ENCODE peak calls at places on chromosome 1, in eight cellular contexts. H, J, B, S, P, Q, A and W are unnamed samples. For H3K79me2, the result is how much of the 10 kb centered on the place peaks cover.

GRCh38 chr1:17653728-17654351 is 101.3 kb upstream of the ACTL8 start:
- DNase-seq in Q (peak), P (no peak), B (peak), J (no peak), H (no peak), A (no peak), S (peak), W (peak)

GRCh38 chr1:182113879-182114626 is 52.5 kb upstream of the ZNF648 start:
- DNase-seq in A (peak), Q (no peak), B (no peak), S (no peak), J (no peak), P (no peak), H (peak), W (no peak)

GRCh38 chr1:176617881-176618280 is 154.9 kb downstream of the PAPPA2 start:
- DNase-seq in Q (no peak), B (no peak), J (no peak), H (no peak), A (peak), P (no peak), S (no peak), W (no peak)

GRCh38 chr1:88462481-88463261 is 221.4 kb upstream of the PKN2 start:
- DNase-seq in P (peak), Q (peak), H (no peak), B (peak), J (no peak), S (no peak), A (peak), W (peak)

GRCh38 chr1:64519921-64520320 is 50.0 kb downstream of the CACHD1 start:
- DNase-seq in H (no peak), S (no peak), B (no peak), J (no peak), P (no peak), Q (no peak), A (peak), W (no peak)

GRCh38 chr1:85452859-85453430 is 12.0 kb downstream of the DDAH1 start:
- DNase-seq in H (no peak), Q (no peak), P (no peak), J (no peak), B (no peak), A (no peak), S (no peak), W (no peak)

GRCh38 chr1:212816567-212817278 is 25.0 kb downstream of the TATDN3 start:
- DNase-seq in H (peak), S (no peak), A (no peak), J (no peak), P (no peak), B (no peak), Q (peak), W (peak)

GRCh38 chr1:207873055-207873890 is 37.7 kb downstream of the CD34 start:
- DNase-seq in J (no peak), H (no peak), P (no peak), B (no peak), A (no peak), Q (no peak), S (no peak), W (no peak)

GRCh38 chr1:236543065-236543669 is 19.4 kb downstream of the LGALS8 start:
- DNase-seq in A (no peak), P (no peak), H (no peak), Q (no peak), B (no peak), J (no peak), S (no peak), W (no peak)

GRCh38 chr1:27602510-27603319 is 1.2 kb downstream of the AHDC1 start:
- DNase-seq in A (no peak), B (no peak), P (peak), J (no peak), S (peak), H (no peak), Q (no peak), W (peak)

GRCh38 chr1:26690576-26691031 is 5.2 kb upstream of the ARID1A start:
- DNase-seq in B (no peak), P (no peak), H (no peak), S (no peak), A (no peak), Q (no peak), J (no peak), W (no peak)

GRCh38 chr1:23798662-23799142 is 1.9 kb downstream of the GALE start:
- DNase-seq in Q (no peak), J (no peak), B (no peak), S (peak), P (no peak), H (no peak), A (no peak), W (no peak)

GRCh38 chr1:237205400-237206064 is 163.5 kb downstream of the RYR2 start:
- DNase-seq in B (no peak), P (no peak), H (no peak), Q (peak), A (no peak), J (no peak), S (no peak), W (no peak)

GRCh38 chr1:32783851-32784250 is 33.3 kb downstream of the YARS1 start:
- DNase-seq in B (no peak), A (no peak), J (no peak), P (no peak), H (no peak), Q (no peak), S (no peak), W (no peak)

GRCh38 chr1:32791881-32792280 is 25.3 kb downstream of the YARS1 start:
- DNase-seq in H (no peak), A (peak), B (peak), S (no peak), Q (no peak), J (no peak), P (peak), W (peak)

GRCh38 chr1:32784817-32785216 is 32.3 kb downstream of the YARS1 start:
- DNase-seq in H (no peak), P (no peak), J (no peak), B (no peak), Q (no peak), S (no peak), A (no peak), W (no peak)

GRCh38 chr1:32782086-32782485 is 35.1 kb downstream of the YARS1 start:
- DNase-seq in H (no peak), S (no peak), B (no peak), J (no peak), Q (no peak), P (no peak), A (no peak), W (no peak)

GRCh38 chr1:32786856-32787255 is 30.3 kb downstream of the YARS1 start:
- DNase-seq in J (no peak), H (peak), A (no peak), P (no peak), S (no peak), B (no peak), Q (peak), W (peak)
- H3K79me2 ChIP-seq in J (under half), H (under half), A (under half), P (under half), S (under half), B (under half), Q (under half), W (under half)

GRCh38 chr1:210260087-210260486 is 27.5 kb downstream of the SERTAD4 start:
- DNase-seq in J (no peak), H (no peak), P (no peak), Q (no peak), B (no peak), A (no peak), S (no peak), W (no peak)

GRCh38 chr1:210254298-210254697 is 21.7 kb downstream of the SERTAD4 start:
- DNase-seq in H (no peak), A (no peak), Q (no peak), S (no peak), B (no peak), J (no peak), P (no peak), W (no peak)

GRCh38 chr1:210259496-210259895 is 26.9 kb downstream of the SERTAD4 start:
- DNase-seq in B (no peak), Q (peak), A (peak), J (no peak), S (no peak), H (no peak), P (no peak), W (no peak)

GRCh38 chr1:210262167-210262896 is 29.7 kb downstream of the SERTAD4 start:
- DNase-seq in B (no peak), J (no peak), S (no peak), H (peak), A (peak), Q (peak), P (peak), W (peak)

GRCh38 chr1:210257698-210258395 is 25.3 kb downstream of the SERTAD4 start:
- DNase-seq in J (no peak), Q (no peak), P (peak), B (no peak), S (no peak), H (no peak), A (no peak), W (no peak)
- H3K4me2 ChIP-seq in J (peak), Q (no peak), P (peak), B (no peak), S (no peak), H (no peak), A (no peak), W (no peak)

GRCh38 chr1:155008015-155008941 is 5.7 kb downstream of the ZBTB7B start:
- DNase-seq in P (no peak), S (peak), Q (no peak), J (no peak), B (no peak), H (no peak), A (no peak), W (no peak)

GRCh38 chr1:155005076-155005971 is 2.7 kb downstream of the ZBTB7B start:
- DNase-seq in Q (peak), A (no peak), B (no peak), H (no peak), P (no peak), J (no peak), S (no peak), W (peak)

GRCh38 chr1:155009221-155009711 is 6.7 kb downstream of the ZBTB7B start:
- DNase-seq in P (no peak), Q (no peak), H (no peak), S (no peak), A (no peak), J (no peak), B (no peak), W (no peak)

GRCh38 chr1:155006601-155007101 is 4.0 kb downstream of the ZBTB7B start:
- DNase-seq in B (no peak), P (no peak), H (no peak), A (no peak), S (no peak), Q (peak), J (no peak), W (no peak)

GRCh38 chr1:155007253-155007828 is 4.7 kb downstream of the ZBTB7B start:
- DNase-seq in Q (no peak), J (no peak), B (no peak), P (no peak), S (no peak), H (no peak), A (no peak), W (no peak)
- H3K79me2 ChIP-seq in Q (under half), J (half or more), B (under half), P (half or more), S (half or more), H (under half), A (half or more), W (half or more)

GRCh38 chr1:19010995-19011696 is 54.7 kb upstream of the IFFO2 start:
- DNase-seq in S (no peak), A (peak), H (peak), J (peak), B (peak), P (peak), Q (peak), W (peak)
- H3K4me2 ChIP-seq in S (no peak), A (peak), H (peak), J (peak), B (peak), P (peak), Q (peak), W (peak)

DNA sequence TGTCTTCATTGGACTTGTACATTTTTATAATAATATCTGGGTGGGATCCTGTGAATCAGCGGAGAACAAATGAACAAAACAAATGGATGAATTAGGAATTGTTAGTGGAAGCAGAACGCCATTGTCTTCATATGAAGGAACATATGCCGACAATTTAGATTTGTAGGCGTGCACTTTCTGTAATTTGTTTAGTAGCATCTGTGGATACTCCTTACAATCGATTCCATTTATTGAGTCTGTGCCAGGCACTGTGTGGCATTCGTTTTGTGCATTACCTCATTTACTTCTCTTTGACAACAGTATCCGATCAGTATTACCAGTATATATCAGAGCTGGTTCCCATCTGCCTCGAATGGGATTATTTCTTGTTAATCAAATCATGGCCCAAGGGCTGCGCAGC is 61.9 kb downstream of the PRDM2 start:
- DNase-seq in Q (no peak), P (no peak), H (no peak), S (no peak), B (no peak), A (no peak), J (no peak), W (no peak)
- H3K79me2 ChIP-seq in Q (half or more), P (half or more), H (half or more), S (half or more), B (under half), A (half or more), J (half or more), W (half or more)

GRCh38 chr1:246068113-246068512 is 439.0 kb downstream of the SMYD3 start:
- DNase-seq in Q (no peak), B (no peak), S (no peak), J (no peak), A (no peak), P (no peak), H (no peak), W (no peak)
- H3K4me2 ChIP-seq in Q (peak), B (no peak), S (no peak), J (no peak), A (peak), P (no peak), H (no peak), W (no peak)